ENCODE peak calls at places on chromosomes 4 and X, in nine cellular contexts. U is upper lobe of right lung, O is ovary, M is BJ, V is nephron progenitor cell, P is left ventricle myocardium inferior, N is osteocyte, Y is pancreas, E is heart left ventricle. T is an unnamed sample.

GRCh38 chr4:26058537-26058936 is 144.5 kb downstream of the SMIM20 start:
- DNase-seq in Y (peak), P (no peak), N (no peak), E (no peak), M (no peak), U (no peak), V (no peak), O (no peak), T (no peak)

GRCh38 chr4:165872443-165873297 is at the start of gene TLL1:
- DNase-seq in E (peak), Y (peak), M (no peak), N (no peak), U (no peak), O (no peak), P (no peak), V (peak), T (no peak)

GRCh38 chr4:117203231-117203630 is 117.9 kb upstream of the TRAM1L1 start:
- DNase-seq in O (no peak), U (no peak), N (no peak), M (no peak), P (no peak), E (no peak), V (no peak), Y (no peak), T (no peak)

GRCh38 chr4:8688041-8688907 is 95.7 kb downstream of the CPZ start:
- DNase-seq in M (no peak), U (peak), V (peak), N (no peak), O (no peak), Y (no peak), E (no peak), P (no peak), T (no peak)

GRCh38 chrX:51852621-51853020 is 40.8 kb upstream of the MAGED1 start:
- DNase-seq in Y (no peak), N (no peak), V (no peak), U (no peak), P (no peak), M (no peak), E (no peak), O (no peak), T (no peak)

GRCh38 chr4:123286903-123287466 is 109.6 kb upstream of the SPRY1 start:
- DNase-seq in E (no peak), Y (no peak), P (no peak), O (no peak), M (no peak), N (no peak), V (no peak), U (no peak), T (no peak)

GRCh38 chr4:107705742-107706556 is 14.1 kb downstream of the PAPSS1 start:
- DNase-seq in N (no peak), P (no peak), U (no peak), Y (no peak), V (no peak), O (no peak), E (no peak), M (no peak), T (no peak)

GRCh38 chr4:107442538-107443083 is 277.4 kb downstream of the PAPSS1 start:
- DNase-seq in Y (no peak), V (no peak), U (no peak), M (no peak), E (no peak), N (no peak), P (no peak), O (no peak), T (no peak)

GRCh38 chrX:54786972-54787371 is 11.1 kb downstream of the ITIH6 start:
- DNase-seq in P (no peak), Y (no peak), U (no peak), O (no peak), V (peak), M (no peak), E (no peak), N (no peak), T (no peak)

GRCh38 chr4:182478475-182478874 is 235.3 kb downstream of the TENM3 start:
- DNase-seq in V (no peak), Y (no peak), M (no peak), P (no peak), N (no peak), E (no peak), O (no peak), U (no peak), T (no peak)

GRCh38 chrX:9489234-9489633 is 24.4 kb downstream of the TBL1X start:
- DNase-seq in O (no peak), E (no peak), U (no peak), P (no peak), N (no peak), Y (no peak), V (no peak), M (no peak), T (no peak)

GRCh38 chrX:38326086-38326485 is 1.2 kb downstream of the RPGR start:
- DNase-seq in E (no peak), Y (no peak), M (no peak), U (no peak), P (no peak), V (no peak), O (no peak), N (no peak), T (no peak)

GRCh38 chr4:17721496-17722360 is 59.7 kb downstream of the FAM184B start:
- DNase-seq in M (no peak), P (no peak), Y (no peak), O (no peak), N (peak), E (no peak), V (no peak), U (no peak), T (no peak)

GRCh38 chrX:23980063-23980462 is 46.9 kb downstream of the KLHL15 start:
- DNase-seq in Y (no peak), M (no peak), U (no peak), V (no peak), E (no peak), O (no peak), P (no peak), N (no peak), T (no peak)

GRCh38 chr4:56276547-56276946 is 110.7 kb downstream of the AASDH start:
- DNase-seq in E (no peak), P (no peak), V (no peak), M (no peak), O (no peak), N (no peak), Y (no peak), U (no peak), T (no peak)

GRCh38 chr4:52641853-52642563 is 17.1 kb downstream of the USP46 start:
- DNase-seq in M (no peak), O (no peak), V (no peak), U (no peak), N (no peak), P (no peak), E (no peak), Y (no peak), T (no peak)

GRCh38 chrX:153645151-153645550 is 1.9 kb upstream of the DUSP9 start:
- DNase-seq in U (no peak), Y (no peak), O (peak), M (no peak), V (no peak), E (no peak), P (no peak), N (no peak), T (no peak)

GRCh38 chr4:139301821-139302611 is at the start of gene NDUFC1:
- DNase-seq in Y (peak), U (peak), P (peak), V (peak), M (no peak), N (peak), E (peak), O (peak), T (peak)

GRCh38 chr4:168631241-168632151 is 134.6 kb downstream of the PALLD start:
- DNase-seq in Y (peak), E (peak), U (peak), P (peak), M (no peak), V (peak), O (peak), N (peak), T (peak)

GRCh38 chr4:105196523-105197145 is 50.0 kb downstream of the TET2 start:
- DNase-seq in V (no peak), M (no peak), O (no peak), N (no peak), Y (no peak), P (no peak), U (no peak), E (no peak), T (no peak)

GRCh38 chr4:105474110-105474518 is 252 bp upstream of the PPA2 start:
- DNase-seq in P (peak), U (peak), Y (peak), O (peak), M (no peak), V (peak), N (peak), E (peak), T (peak)

GRCh38 chr4:72701987-72702819 is 133.2 kb upstream of the ADAMTS3 start:
- DNase-seq in V (peak), U (no peak), M (peak), P (no peak), E (no peak), O (peak), N (no peak), Y (peak), T (peak)

GRCh38 chrX:103631145-103631544 is 2.4 kb downstream of the TCEAL1 start:
- DNase-seq in Y (no peak), P (no peak), N (no peak), M (no peak), E (no peak), U (no peak), O (peak), V (no peak), T (no peak)

GRCh38 chr4:37601527-37601926 is 84.6 kb downstream of the RELL1 start:
- DNase-seq in N (no peak), Y (no peak), O (no peak), U (no peak), P (no peak), V (no peak), M (no peak), E (no peak), T (peak)

GRCh38 chrX:24024819-24025740 is 1.9 kb downstream of the KLHL15 start:
- DNase-seq in E (peak), Y (peak), P (peak), U (peak), O (peak), N (peak), M (peak), V (peak), T (peak)

GRCh38 chrX:41906515-41907165 is 16.7 kb downstream of the CASK start:
- DNase-seq in M (no peak), E (no peak), Y (no peak), O (no peak), P (no peak), V (no peak), U (no peak), N (no peak), T (no peak)

GRCh38 chr4:21795091-21795490 is 153.5 kb downstream of the KCNIP4 start:
- DNase-seq in V (no peak), O (no peak), M (no peak), E (no peak), N (no peak), Y (no peak), U (no peak), P (no peak), T (no peak)

GRCh38 chrX:136250191-136251041 is 784 bp downstream of the MAP7D3 start:
- DNase-seq in M (no peak), O (no peak), P (no peak), Y (no peak), V (peak), N (no peak), E (no peak), U (no peak), T (no peak)

GRCh38 chrX:69616520-69617203 is 749 bp downstream of the EDA start:
- DNase-seq in Y (peak), U (peak), O (peak), P (peak), E (peak), N (no peak), M (no peak), V (peak), T (peak)

GRCh38 chrX:103734125-103734760 is 23.5 kb downstream of the TMEM31 start:
- DNase-seq in E (no peak), V (no peak), N (no peak), O (no peak), M (no peak), P (no peak), Y (no peak), U (no peak), T (no peak)

GRCh38 chr4:109164011-109164410 is 138.4 kb downstream of the COL25A1 start:
- DNase-seq in M (no peak), O (no peak), V (no peak), P (no peak), E (no peak), N (no peak), U (no peak), Y (no peak), T (no peak)

GRCh38 chr4:98903561-98903960 is 25.4 kb downstream of the EIF4E start:
- DNase-seq in O (no peak), P (no peak), E (no peak), N (no peak), Y (no peak), M (no peak), U (no peak), V (no peak), T (no peak)

GRCh38 chr4:147837435-147837834 is 105.5 kb downstream of the ARHGAP10 start:
- DNase-seq in P (no peak), N (no peak), O (no peak), E (no peak), M (no peak), U (no peak), Y (no peak), V (no peak), T (no peak)

GRCh38 chr4:4427886-4428285 is 41.0 kb downstream of the NSG1 start:
- DNase-seq in N (peak), E (no peak), P (no peak), V (no peak), O (no peak), Y (no peak), M (no peak), U (no peak), T (peak)

GRCh38 chr4:4432341-4433125 is 45.6 kb downstream of the NSG1 start:
- DNase-seq in U (no peak), N (peak), O (no peak), V (no peak), Y (no peak), E (no peak), M (no peak), P (no peak), T (no peak)

GRCh38 chr4:4428966-4429875 is 42.3 kb downstream of the NSG1 start:
- DNase-seq in E (no peak), O (no peak), V (no peak), P (no peak), N (peak), M (no peak), Y (no peak), U (no peak), T (no peak)

GRCh38 chr4:4427478-4427870 is 40.6 kb downstream of the NSG1 start:
- DNase-seq in M (no peak), O (no peak), V (no peak), E (peak), U (no peak), P (no peak), N (peak), Y (no peak), T (no peak)

GRCh38 chr4:4430492-4431195 is 43.7 kb downstream of the NSG1 start:
- DNase-seq in Y (no peak), E (peak), O (no peak), P (no peak), V (peak), U (no peak), N (peak), M (peak), T (no peak)
- TF ChIP-seq CTCF in Y (no peak), E (peak), O (no peak), P (peak), V (peak), U (peak), N (peak), M (peak), T (peak)

GRCh38 chr4:177033130-177033529 is 240.4 kb upstream of the VEGFC start:
- DNase-seq in U (no peak), V (no peak), M (no peak), Y (no peak), N (no peak), O (no peak), E (no peak), P (no peak), T (no peak)
- TF ChIP-seq CTCF in U (no peak), V (no peak), M (no peak), Y (no peak), N (peak), O (no peak), E (no peak), P (no peak), T (no peak)

GRCh38 chr4:125317526-125317880 is 2.7 kb downstream of the FAT4 start:
- DNase-seq in N (no peak), E (peak), V (peak), M (no peak), U (no peak), O (peak), P (peak), Y (no peak), T (peak)
- TF ChIP-seq CTCF in N (peak), E (peak), V (peak), M (peak), U (peak), O (no peak), P (peak), Y (no peak), T (peak)

GRCh38 chr4:62816566-62816965 is 1592.7 kb downstream of the TECRL start:
- DNase-seq in V (no peak), M (no peak), N (no peak), P (no peak), O (no peak), U (no peak), E (no peak), Y (no peak), T (no peak)

DNA sequence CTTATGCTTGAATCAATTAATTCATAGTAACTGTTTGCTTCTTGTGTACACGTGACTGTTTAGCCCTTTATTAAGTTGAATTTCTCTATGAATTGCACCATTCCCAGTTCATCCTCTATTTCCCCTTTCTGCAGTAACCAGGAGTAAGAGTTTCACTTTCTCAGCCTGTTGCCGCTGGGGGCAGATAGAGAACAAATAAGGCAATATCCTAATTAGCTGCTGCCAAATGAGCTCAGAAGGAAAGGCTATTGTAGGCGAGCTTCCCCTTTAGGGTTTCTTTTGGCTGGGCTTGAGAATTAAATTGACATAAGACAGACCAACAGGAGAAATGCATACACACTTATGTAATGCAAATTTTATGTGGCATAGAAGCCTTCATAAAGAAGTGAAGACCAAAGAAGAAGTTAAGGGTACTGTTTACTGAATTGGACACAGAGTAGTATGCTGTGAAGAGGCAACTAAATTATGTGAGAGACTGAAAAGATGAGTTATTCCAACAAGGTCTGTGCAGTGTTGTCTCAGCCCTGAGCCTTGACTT is 1594.7 kb downstream of the TECRL start:
- DNase-seq in M (no peak), O (peak), N (no peak), U (no peak), P (no peak), Y (no peak), E (no peak), V (no peak), T (no peak)
- TF ChIP-seq CTCF in M (no peak), O (peak), N (no peak), U (no peak), P (no peak), Y (no peak), E (no peak), V (no peak), T (no peak)

GRCh38 chr4:24984602-24985532 is 45.9 kb downstream of the LGI2 start:
- DNase-seq in M (no peak), E (no peak), O (no peak), V (no peak), P (no peak), U (no peak), N (no peak), Y (no peak), T (no peak)
- TF ChIP-seq CTCF in M (no peak), E (no peak), O (no peak), V (no peak), P (no peak), U (no peak), N (no peak), Y (no peak), T (no peak)

GRCh38 chr4:76784237-76784636 is 113.7 kb downstream of the SOWAHB start:
- DNase-seq in V (no peak), O (no peak), Y (no peak), E (no peak), U (no peak), P (no peak), M (no peak), N (no peak), T (no peak)
- TF ChIP-seq CTCF in V (no peak), O (no peak), Y (no peak), E (no peak), U (no peak), P (peak), M (peak), N (no peak), T (no peak)